ENCODE peak calls at places on chromosomes 5 and 9, in five cellular contexts. H, F, O, Z and D are unnamed samples.

GRCh38 chr5:54004697-54005096 is 305.7 kb downstream of the ARL15 start:
- DNase-seq in H (no peak), F (no peak), O (no peak), Z (no peak), D (no peak)

GRCh38 chr9:93827545-93828330 is 127.4 kb downstream of the BARX1 start:
- DNase-seq in H (no peak), F (peak; percentile 96), O (no peak), Z (peak; percentile 88), D (no peak)

GRCh38 chr9:126663661-126664072 is 49.9 kb downstream of the LMX1B start:
- DNase-seq in H (no peak), F (no peak), O (peak; percentile 41), Z (no peak), D (peak; percentile 52)

GRCh38 chr5:172942556-172942955 is 16.7 kb upstream of the RPL26L1 start:
- DNase-seq in H (no peak), F (no peak), O (no peak), Z (no peak), D (no peak)

GRCh38 chr5:181042722-181043121 is 2.7 kb downstream of the BTNL9 start:
- DNase-seq in H (no peak), F (no peak), O (no peak), Z (no peak), D (no peak)

GRCh38 chr5:132663771-132664695 is 6.1 kb downstream of the IL13 start:
- DNase-seq in H (no peak), F (no peak), O (no peak), Z (no peak), D (no peak)

GRCh38 chr9:98248737-98249474 is 6.5 kb downstream of the TBC1D2 start:
- DNase-seq in H (peak; percentile 77), F (no peak), O (peak; percentile 72), Z (peak; percentile 96), D (peak; percentile 91)

GRCh38 chr9:5800969-5801738 is 31.8 kb downstream of the ERMP1 start:
- DNase-seq in H (no peak), F (peak; percentile 11), O (no peak), Z (no peak), D (no peak)

GRCh38 chr9:132351404-132352050 is 3.3 kb downstream of the SETX start:
- DNase-seq in H (no peak), F (no peak), O (no peak), Z (no peak), D (no peak)

GRCh38 chr9:124654431-124654830 is 116.7 kb downstream of the NR6A1 start:
- DNase-seq in H (no peak), F (no peak), O (no peak), Z (no peak), D (no peak)

GRCh38 chr5:172699999-172700685 is 59.1 kb downstream of the NEURL1B start:
- DNase-seq in H (peak; percentile 37), F (no peak), O (no peak), Z (peak; percentile 82), D (peak; percentile 90)

GRCh38 chr5:140408750-140409241 is 7.2 kb downstream of the ANKHD1 start:
- DNase-seq in H (no peak), F (no peak), O (no peak), Z (no peak), D (no peak)

GRCh38 chr9:15295761-15296405 is 11.1 kb downstream of the TTC39B start:
- DNase-seq in H (no peak), F (no peak), O (no peak), Z (no peak), D (no peak)

GRCh38 chr5:145936401-145937131 is at the start of gene SH3RF2:
- DNase-seq in H (peak; percentile 36), F (no peak), O (peak; percentile 30), Z (peak; percentile 82), D (peak; percentile 76)

GRCh38 chr9:124485201-124485600 is 22.0 kb downstream of the NR5A1 start:
- DNase-seq in H (no peak), F (no peak), O (no peak), Z (peak; percentile 69), D (no peak)

GRCh38 chr5:171596391-171596878 is 177.0 kb downstream of the FGF18 start:
- DNase-seq in H (peak; percentile 78), F (no peak), O (peak; percentile 84), Z (peak; percentile 85), D (peak; percentile 53)

GRCh38 chr5:71932131-71932635 is 175.1 kb upstream of the MAP1B start:
- DNase-seq in H (peak; percentile 30), F (no peak), O (no peak), Z (no peak), D (no peak)

GRCh38 chr9:108803666-108804065 is 52.1 kb downstream of the ACTL7B start:
- DNase-seq in H (no peak), F (no peak), O (no peak), Z (no peak), D (no peak)

GRCh38 chr5:122053181-122054109 is 24.6 kb downstream of the LOX start:
- DNase-seq in H (peak; percentile 24), F (no peak), O (no peak), Z (peak; percentile 70), D (peak; percentile 59)

GRCh38 chr5:136910625-136911024 is 545.3 kb upstream of the TRPC7 start:
- DNase-seq in H (no peak), F (no peak), O (no peak), Z (no peak), D (no peak)

GRCh38 chr9:96071245-96072124 is 196.0 kb downstream of the ERCC6L2 start:
- DNase-seq in H (no peak), F (peak; percentile 63), O (no peak), Z (no peak), D (no peak)

DNA sequence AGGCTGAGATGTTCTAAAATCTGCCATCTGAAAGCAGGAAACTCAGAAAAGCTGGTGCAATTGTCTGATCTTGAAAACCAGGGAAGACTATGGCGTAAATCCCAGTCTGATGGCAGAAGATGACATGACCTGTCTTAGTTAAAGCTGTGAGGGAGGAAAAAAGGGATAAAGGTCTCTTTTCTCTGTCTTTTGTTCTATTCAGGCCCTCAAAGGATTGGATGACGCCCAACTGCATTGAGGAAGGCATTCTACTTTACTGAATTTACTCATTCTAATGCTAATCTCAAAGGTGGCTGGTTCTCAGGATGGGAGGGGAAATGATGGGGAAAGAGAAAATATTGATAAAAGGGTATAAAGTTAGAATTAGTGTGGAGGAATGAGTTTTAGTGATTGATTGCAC is 312.8 kb upstream of the CTNND2 start:
- DNase-seq in H (no peak), F (no peak), O (no peak), Z (no peak), D (no peak)
- H3K9me3 ChIP-seq in H (no peaks in the 10 kb centered on the region), F (no peaks in the 10 kb centered on the region), O (peaks cover 81% of the 10 kb centered on the region), Z (peaks cover 43% of the 10 kb centered on the region), D (peaks cover 8% of the 10 kb centered on the region)

GRCh38 chr5:80780024-80780423 is 125.2 kb upstream of the DHFR start:
- DNase-seq in H (no peak), F (no peak), O (no peak), Z (no peak), D (no peak)

GRCh38 chr5:80777347-80778287 is 122.8 kb upstream of the DHFR start:
- DNase-seq in H (no peak), F (peak; percentile 37), O (no peak), Z (no peak), D (no peak)

GRCh38 chr5:80781356-80781755 is 126.6 kb upstream of the DHFR start:
- DNase-seq in H (no peak), F (no peak), O (no peak), Z (no peak), D (no peak)

GRCh38 chr5:80782626-80783025 is 127.8 kb upstream of the DHFR start:
- DNase-seq in H (no peak), F (no peak), O (no peak), Z (no peak), D (no peak)

DNA sequence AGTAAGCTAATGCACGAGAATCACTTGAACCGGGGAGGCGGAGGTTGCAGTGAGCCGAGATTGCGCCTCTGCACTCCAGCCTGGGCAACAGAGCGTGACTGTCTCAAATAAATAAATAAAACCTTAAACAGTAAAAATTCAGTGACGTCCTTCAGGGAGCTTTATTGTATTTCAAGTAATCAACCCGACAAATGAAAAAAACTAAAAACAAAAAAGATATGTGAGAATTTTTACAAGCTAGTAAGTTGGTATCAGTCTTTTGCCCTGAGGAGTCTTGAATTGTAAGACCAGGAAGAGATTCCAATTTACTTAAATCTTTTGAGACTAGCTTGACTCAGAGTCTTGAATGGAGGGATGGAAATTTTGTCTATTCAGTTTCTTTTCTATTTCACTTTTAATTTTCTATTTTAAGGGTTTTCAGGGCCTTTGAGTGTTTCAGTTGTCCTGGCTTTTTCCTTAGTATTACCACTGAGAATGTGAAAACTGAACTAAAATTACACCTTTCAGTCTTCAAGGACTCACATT is 126.0 kb upstream of the DHFR start:
- DNase-seq in H (no peak), F (no peak), O (no peak), Z (no peak), D (no peak)
- H3K27ac ChIP-seq in H (no peak overlapping the region), F (peak overlapping the region; percentile 47), O (no peak overlapping the region), Z (no peak overlapping the region), D (no peak overlapping the region)

DNA sequence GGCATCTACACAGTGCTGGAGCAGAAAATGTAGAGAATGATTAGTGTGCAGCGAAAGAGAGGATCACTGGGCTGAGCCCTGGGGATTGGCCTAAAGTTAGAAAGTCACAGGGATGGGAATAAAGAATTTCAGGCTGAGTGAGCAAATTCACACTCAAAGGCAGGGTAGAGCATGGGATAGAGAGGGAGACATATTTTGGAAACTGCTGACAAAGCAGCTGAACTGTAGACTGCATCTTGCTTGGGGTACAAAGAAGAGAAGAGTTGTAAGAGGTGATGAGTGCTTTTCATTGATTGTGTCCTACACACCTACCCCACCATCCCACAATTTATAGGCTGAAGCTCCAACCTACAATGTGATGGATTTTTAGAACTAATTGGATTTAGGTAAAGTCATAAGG is 677.8 kb downstream of the TAF11L14 start:
- DNase-seq in H (no peak), F (no peak), O (no peak), Z (no peak), D (no peak)
- H3K4me3 ChIP-seq in H (no peak overlapping the region), F (no peak overlapping the region), O (no peak overlapping the region), Z (no peak overlapping the region), D (no peak overlapping the region)

GRCh38 chr9:4196886-4197285 is 103.0 kb downstream of the GLIS3 start:
- DNase-seq in H (no peak), F (no peak), O (no peak), Z (no peak), D (no peak)
- H3K9me3 ChIP-seq in H (peaks cover 5% of the 10 kb centered on the region), F (peaks cover 13% of the 10 kb centered on the region), O (peaks cover 59% of the 10 kb centered on the region), Z (peaks cover 48% of the 10 kb centered on the region), D (peaks cover 4% of the 10 kb centered on the region)

DNA sequence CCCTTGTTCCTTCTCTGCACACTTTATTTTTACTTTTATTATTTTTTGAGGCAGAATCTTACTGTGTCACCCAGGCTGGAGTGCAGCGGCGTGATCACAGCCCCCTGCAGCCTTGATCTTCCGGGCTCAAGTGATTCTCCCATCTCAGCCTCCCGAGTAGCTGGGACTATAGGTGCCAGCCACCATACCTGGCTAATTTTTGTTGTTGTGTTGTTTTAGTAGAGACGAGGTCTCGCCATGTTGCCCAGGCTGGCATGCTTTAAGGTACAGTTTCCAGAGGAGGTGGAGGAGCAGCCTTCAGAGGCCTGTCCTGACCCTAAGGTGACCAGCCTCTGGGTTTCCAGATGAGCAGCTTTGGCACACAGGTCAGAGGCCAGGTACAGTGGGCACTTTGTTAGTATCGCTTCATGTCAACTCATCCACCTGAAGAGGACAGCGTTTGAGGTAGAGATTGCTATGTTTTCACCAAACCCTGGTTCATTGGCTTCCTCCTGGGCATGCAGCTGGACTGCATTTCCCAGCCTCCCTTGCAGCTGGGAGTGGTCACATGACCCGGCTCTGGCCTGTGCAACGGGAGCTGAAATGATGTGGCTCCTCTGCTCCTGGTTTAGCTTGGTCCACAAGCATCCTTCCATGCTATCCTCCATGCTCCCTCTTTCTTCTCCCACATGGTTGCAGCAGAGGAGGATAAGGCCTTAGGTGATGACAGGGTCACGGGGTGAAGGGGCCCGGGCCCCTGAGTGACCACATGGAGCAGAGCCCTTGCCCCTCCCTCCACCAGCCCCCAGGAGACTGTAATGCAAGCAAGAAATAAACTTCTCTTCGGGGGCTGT is 139.3 kb upstream of the IER5L start:
- DNase-seq in H (peak; percentile 67), F (peak; percentile 63), O (no peak), Z (no peak), D (peak; percentile 80)
- H3K27ac ChIP-seq in H (peak overlapping the region; percentile 90), F (no peak overlapping the region), O (peak overlapping the region; percentile 93), Z (no peak overlapping the region), D (peak overlapping the region; percentile 57)